ENCODE peak calls at places on chromosomes 5 and 9, in eight cellular contexts. F, Q, I, B, U, W, H and R are unnamed samples.
A peak's percentile ranks its signal among the peaks of the same experiment; 100 is the strongest.

GRCh38 chr9:88994820-88995180 is 3.5 kb downstream of the S1PR3 start:
- DNase-seq in F (peak; percentile 63), Q (no peak), I (no peak), B (no peak), U (no peak), W (no peak), H (no peak), R (no peak)

GRCh38 chr9:97934321-97935115 is 3.5 kb downstream of the HEMGN start:
- DNase-seq in F (no peak), Q (no peak), I (no peak), B (no peak), U (no peak), W (no peak), H (peak; percentile 35), R (no peak)

GRCh38 chr9:131628821-131629197 is 83.5 kb downstream of the PRRT1B start:
- DNase-seq in F (no peak), Q (no peak), I (no peak), B (no peak), U (no peak), W (no peak), H (no peak), R (no peak)

GRCh38 chr9:127917603-127918002 is 762 bp upstream of the ST6GALNAC4 start:
- DNase-seq in F (no peak), Q (no peak), I (no peak), B (peak; percentile 84), U (no peak), W (no peak), H (peak; percentile 54), R (no peak)

GRCh38 chr5:123371575-123372179 is 51.5 kb downstream of the CEP120 start:
- DNase-seq in F (peak; percentile 7), Q (peak; percentile 70), I (no peak), B (no peak), U (peak; percentile 28), W (no peak), H (no peak), R (no peak)

GRCh38 chr5:166677891-166678290 is 1613.6 kb upstream of the WWC1 start:
- DNase-seq in F (no peak), Q (no peak), I (no peak), B (no peak), U (no peak), W (no peak), H (no peak), R (no peak)

GRCh38 chr9:15525958-15526357 is 15.2 kb upstream of the PSIP1 start:
- DNase-seq in F (no peak), Q (no peak), I (no peak), B (no peak), U (no peak), W (no peak), H (no peak), R (no peak)

GRCh38 chr5:37174928-37175327 is 74.2 kb downstream of the CPLANE1 start:
- DNase-seq in F (no peak), Q (no peak), I (no peak), B (no peak), U (no peak), W (no peak), H (no peak), R (no peak)

GRCh38 chr9:76667521-76667957 is 96.7 kb upstream of the PCA3 start:
- DNase-seq in F (peak; percentile 25), Q (no peak), I (no peak), B (no peak), U (no peak), W (no peak), H (no peak), R (no peak)

GRCh38 chr5:168334161-168335094 is 43.0 kb downstream of the WWC1 start:
- DNase-seq in F (peak; percentile 89), Q (peak; percentile 89), I (no peak), B (no peak), U (no peak), W (peak; percentile 34), H (no peak), R (no peak)

GRCh38 chr5:17169507-17169906 is 47.9 kb upstream of the BASP1 start:
- DNase-seq in F (peak; percentile 92), Q (no peak), I (no peak), B (no peak), U (no peak), W (no peak), H (no peak), R (no peak)